ENCODE peak calls at places on chromosomes 4 and X, in five cellular contexts. R, I, A, L and Y are unnamed samples.

GRCh38 chr4:126991965-126992364 is 640.8 kb upstream of the INTU start:
- DNase-seq in R (no peak), I (peak), A (no peak), L (no peak), Y (peak)

GRCh38 chr4:5569451-5569850 is 138.9 kb downstream of the EVC2 start:
- DNase-seq in R (no peak), I (no peak), A (no peak), L (no peak), Y (no peak)

GRCh38 chr4:74258949-74259348 is 49.3 kb upstream of the EPGN start:
- DNase-seq in R (no peak), I (peak), A (no peak), L (no peak), Y (peak)

GRCh38 chrX:47146121-47146935 is 1.3 kb downstream of the RBM10 start:
- DNase-seq in R (no peak), I (no peak), A (no peak), L (no peak), Y (no peak)

GRCh38 chrX:19756577-19757131 is 130.7 kb downstream of the SH3KBP1 start:
- DNase-seq in R (no peak), I (no peak), A (no peak), L (no peak), Y (no peak)

GRCh38 chr4:126106658-126107057 is 791.9 kb downstream of the FAT4 start:
- DNase-seq in R (no peak), I (no peak), A (no peak), L (no peak), Y (peak)

GRCh38 chrX:22481436-22481835 is 208.7 kb downstream of the CBLL2 start:
- DNase-seq in R (no peak), I (peak), A (no peak), L (no peak), Y (no peak)

GRCh38 chrX:47200385-47201150 is 6.9 kb downstream of the UBA1 start:
- DNase-seq in R (no peak), I (peak), A (no peak), L (no peak), Y (peak)

GRCh38 chrX:21708116-21708515 is 49.8 kb downstream of the SMPX start:
- DNase-seq in R (no peak), I (no peak), A (no peak), L (no peak), Y (peak)

GRCh38 chr4:137685357-137685756 is 153.1 kb upstream of the PCDH18 start:
- DNase-seq in R (no peak), I (peak), A (no peak), L (no peak), Y (no peak)

DNA sequence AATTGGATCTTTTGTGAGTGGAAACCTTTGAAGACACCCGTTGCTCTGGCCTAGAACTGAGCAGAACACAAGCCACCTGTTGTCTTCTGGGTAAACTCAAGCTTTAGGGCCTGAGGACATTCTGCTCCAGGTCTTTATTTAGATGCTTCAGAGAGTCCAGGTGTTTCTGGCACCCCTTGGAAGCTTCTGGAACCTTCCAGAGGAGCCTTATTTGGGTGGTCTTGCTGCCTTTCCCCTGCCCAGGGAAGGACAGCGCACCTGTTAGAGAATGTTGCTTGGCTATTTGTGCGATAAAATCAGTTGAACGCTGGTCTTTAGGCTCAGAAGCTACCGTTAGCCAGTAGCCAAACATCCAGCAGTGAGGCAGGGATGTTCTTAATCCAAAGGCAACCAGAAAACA is 3.0 kb downstream of the ZNF275 start:
- DNase-seq in R (no peak), I (no peak), A (no peak), L (no peak), Y (no peak)
- H3K4me3 ChIP-seq in R (no peak), I (no peak), A (no peak), L (no peak), Y (no peak)

GRCh38 chr4:8938137-8938536 is 66.5 kb upstream of the HMX1 start:
- DNase-seq in R (no peak), I (no peak), A (no peak), L (no peak), Y (no peak)

GRCh38 chr4:8940792-8941491 is 69.3 kb upstream of the HMX1 start:
- DNase-seq in R (no peak), I (no peak), A (no peak), L (no peak), Y (no peak)

GRCh38 chr4:8939887-8940742 is 68.5 kb upstream of the HMX1 start:
- DNase-seq in R (no peak), I (no peak), A (no peak), L (no peak), Y (no peak)

GRCh38 chr4:8938623-8939022 is 67.0 kb upstream of the HMX1 start:
- DNase-seq in R (no peak), I (no peak), A (no peak), L (no peak), Y (no peak)

GRCh38 chr4:8939160-8939855 is 67.7 kb upstream of the HMX1 start:
- DNase-seq in R (no peak), I (no peak), A (no peak), L (no peak), Y (no peak)
- TF ChIP-seq CTCF in R (no peak), I (no peak), A (no peak), L (no peak), Y (no peak)

GRCh38 chr4:90317785-90318184 is 190.6 kb downstream of the CCSER1 start:
- DNase-seq in R (no peak), I (peak), A (no peak), L (peak), Y (peak)

GRCh38 chr4:90318208-90318607 is 191.0 kb downstream of the CCSER1 start:
- DNase-seq in R (no peak), I (peak), A (no peak), L (peak), Y (peak)
- H3K4me3 ChIP-seq in R (no peak), I (peak), A (no peak), L (no peak), Y (peak)

GRCh38 chr4:169000315-169000714 is 9.7 kb downstream of the CBR4 start:
- DNase-seq in R (no peak), I (no peak), A (no peak), L (no peak), Y (no peak)

GRCh38 chr4:169010125-169011023 is at the start of gene CBR4:
- DNase-seq in R (peak), I (peak), A (peak), L (peak), Y (peak)

GRCh38 chr4:169009281-169010124 is 552 bp downstream of the CBR4 start:
- DNase-seq in R (peak), I (peak), A (peak), L (no peak), Y (peak)

GRCh38 chr4:169008478-169008877 is 1.6 kb downstream of the CBR4 start:
- DNase-seq in R (no peak), I (no peak), A (no peak), L (no peak), Y (no peak)

DNA sequence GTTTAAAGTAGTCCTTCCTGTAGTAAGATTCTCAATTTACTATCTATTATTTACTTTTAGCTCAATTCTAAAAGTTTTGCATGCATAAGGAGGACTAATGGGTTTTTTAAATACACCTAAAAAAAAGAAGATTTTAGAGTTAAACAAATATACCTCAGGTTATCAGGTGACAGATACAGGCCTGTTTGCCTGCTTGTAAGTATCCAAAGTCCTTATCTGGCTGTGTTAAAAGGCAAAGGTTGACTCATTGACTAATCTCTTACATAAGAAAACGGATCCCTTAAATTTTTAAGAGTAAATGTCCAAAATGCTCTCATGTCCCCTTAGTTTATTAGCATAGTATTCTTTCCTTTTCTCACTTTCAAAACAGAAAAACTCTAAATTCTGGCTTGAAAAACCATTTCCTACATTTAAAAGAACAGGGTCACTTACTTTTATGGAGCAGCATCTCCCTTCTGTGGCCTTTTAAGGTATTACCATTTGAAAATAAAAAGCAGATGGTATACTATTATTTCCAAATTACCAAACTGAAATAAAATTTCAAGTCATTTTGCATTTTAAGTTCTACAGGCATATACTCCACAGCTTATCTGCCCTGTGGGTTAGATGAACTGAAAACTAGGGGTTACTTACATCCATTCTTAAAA is 4.5 kb downstream of the CBR4 start:
- DNase-seq in R (no peak), I (no peak), A (no peak), L (no peak), Y (peak)
- TF ChIP-seq CTCF in R (no peak), I (no peak), A (peak), L (peak), Y (peak)

DNA sequence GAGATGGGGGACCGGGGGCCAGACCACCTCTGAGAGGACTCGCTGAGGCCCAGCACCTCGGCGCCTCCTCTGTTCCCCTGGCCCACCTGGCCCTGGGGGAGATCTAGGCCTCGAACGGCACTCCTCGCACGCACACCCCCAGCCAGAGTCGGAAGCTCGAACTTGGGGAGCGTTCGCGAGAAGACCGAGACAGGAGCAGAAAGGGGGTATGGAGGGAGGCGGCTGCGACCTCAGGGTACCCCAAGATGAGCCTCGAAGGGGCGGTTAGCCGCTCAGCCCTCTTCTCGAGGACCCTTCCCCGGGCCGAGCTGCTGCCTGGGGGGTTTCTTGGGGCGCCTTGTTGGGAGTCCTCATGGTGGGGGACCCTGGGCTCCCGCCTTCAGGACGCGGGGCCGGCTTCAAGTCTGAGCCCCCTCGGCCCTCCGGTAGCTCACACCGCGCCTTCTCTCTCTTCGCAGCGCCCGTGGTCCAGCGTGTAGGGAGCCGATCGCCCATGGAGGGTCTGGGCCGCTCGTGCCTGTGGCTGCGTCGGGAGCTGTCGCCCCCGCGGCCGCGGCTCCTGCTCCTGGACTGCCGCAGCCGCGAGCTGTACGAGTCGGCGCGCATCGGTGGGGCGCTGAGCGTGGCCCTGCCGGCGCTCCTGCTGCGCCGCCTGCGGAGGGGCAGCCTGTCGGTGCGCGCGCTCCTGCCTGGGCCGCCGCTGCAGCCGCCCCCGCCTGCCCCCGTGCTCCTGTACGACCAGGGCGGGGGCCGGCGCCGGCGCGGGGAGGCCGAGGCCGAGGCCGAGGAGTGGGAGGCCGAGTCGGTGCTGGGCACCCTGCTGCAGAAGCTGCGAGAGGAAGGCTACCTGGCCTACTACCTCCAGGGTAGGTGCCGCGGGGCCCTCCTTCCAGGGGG is 706 bp downstream of the DUSP9 start:
- DNase-seq in R (no peak), I (no peak), A (no peak), L (no peak), Y (no peak)
- H3K4me3 ChIP-seq in R (no peak), I (no peak), A (no peak), L (no peak), Y (no peak)

DNA sequence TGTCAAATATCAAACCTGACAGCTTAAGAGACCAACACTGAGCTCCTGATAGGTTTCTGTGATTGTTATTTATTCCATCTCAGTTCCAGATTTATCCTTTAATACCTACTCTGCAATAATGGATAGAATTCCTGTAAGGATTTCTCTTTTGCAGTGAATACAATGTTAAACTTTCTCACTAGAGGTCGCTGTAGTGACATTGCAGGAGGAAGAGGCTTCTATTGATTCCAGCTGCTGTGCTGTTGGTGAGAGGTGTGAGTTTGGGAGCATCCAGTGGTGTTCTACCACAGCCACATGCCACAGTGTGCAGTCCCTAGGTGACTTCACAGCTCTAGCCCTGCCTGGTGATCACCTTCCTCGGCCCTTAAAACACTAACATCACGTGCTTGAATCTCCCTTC is 34.6 kb upstream of the DCAF8L2 start:
- DNase-seq in R (no peak), I (peak), A (no peak), L (no peak), Y (peak)
- TF ChIP-seq CTCF in R (no peak), I (no peak), A (no peak), L (peak), Y (peak)